ENCODE peak calls at places on chromosomes 16 and 17, in nine cellular contexts. X is A549, B is retinal pigment epithelial cell, C is MM.1S, T is cardiac fibroblast, F is astrocyte of the spinal cord, R is AG10803, J is heart right ventricle, S is foreskin fibroblast. O is an unnamed sample.
A peak's percentile ranks its signal among the peaks of the same experiment; 100 is the strongest.

GRCh38 chr16:4521971-4522623 is 16.5 kb downstream of the CDIP1 start:
- DNase-seq in X (no peak), S (peak; percentile 28), R (no peak), B (no peak), C (no peak), J (peak; percentile 46), F (peak; percentile 53), T (peak; percentile 24), O (no peak)

GRCh38 chr16:31200821-31201510 is 1.6 kb downstream of the PYCARD start:
- DNase-seq in J (no peak), X (peak; percentile 49), C (no peak), F (no peak), S (peak; percentile 55), T (no peak), B (no peak), R (no peak), O (no peak)

GRCh38 chr17:27496501-27496943 is 40.3 kb downstream of the KSR1 start:
- DNase-seq in X (peak; percentile 53), T (no peak), B (no peak), S (no peak), F (no peak), C (no peak), R (no peak), J (no peak), O (no peak)

GRCh38 chr16:66894948-66895696 is 14.8 kb downstream of the PDP2 start:
- DNase-seq in T (peak; percentile 84), X (peak; percentile 78), F (peak; percentile 64), R (peak; percentile 71), J (peak; percentile 48), B (no peak), S (peak; percentile 65), C (peak; percentile 62), O (no peak)

GRCh38 chr16:85202051-85202601 is 89.9 kb upstream of the CIBAR2 start:
- DNase-seq in J (no peak), B (no peak), C (no peak), R (no peak), X (no peak), S (no peak), T (no peak), F (no peak), O (no peak)

GRCh38 chr16:69187891-69188451 is 1.0 kb downstream of the SNTB2 start:
- DNase-seq in R (peak; percentile 52), J (peak; percentile 54), B (peak; percentile 62), C (peak; percentile 60), F (peak; percentile 55), T (peak; percentile 49), S (no peak), X (peak; percentile 34), O (no peak)

GRCh38 chr17:48604770-48605329 is at the start of gene HOXB6:
- DNase-seq in X (peak; percentile 79), B (no peak), S (no peak), R (peak; percentile 78), F (peak; percentile 91), C (no peak), J (no peak), T (no peak), O (no peak)

GRCh38 chr17:2400474-2400866 is 390 bp downstream of the MNT start:
- DNase-seq in S (no peak), B (no peak), T (peak; percentile 60), F (peak; percentile 46), C (peak; percentile 68), J (peak; percentile 59), X (peak; percentile 69), R (peak; percentile 45), O (no peak)

GRCh38 chr16:56107944-56108583 is 83.2 kb upstream of the GNAO1 start:
- DNase-seq in C (no peak), X (no peak), R (no peak), F (no peak), J (no peak), B (no peak), T (no peak), S (no peak), O (no peak)

GRCh38 chr16:30949655-30950515 is 1.0 kb downstream of the ORAI3 start:
- DNase-seq in T (peak; percentile 90), C (peak; percentile 58), F (peak; percentile 60), X (peak; percentile 84), J (peak; percentile 82), S (peak; percentile 95), R (peak; percentile 88), B (no peak), O (no peak)

GRCh38 chr17:67608691-67609090 is 109.0 kb upstream of the NOL11 start:
- DNase-seq in S (peak; percentile 78), F (peak; percentile 67), J (no peak), B (no peak), C (no peak), T (peak; percentile 79), R (peak; percentile 76), X (no peak), O (peak; percentile 54)

GRCh38 chr17:34252890-34253525 is 2.1 kb upstream of the CCL2 start:
- DNase-seq in C (no peak), J (no peak), S (peak; percentile 46), R (peak; percentile 70), B (peak; percentile 83), X (no peak), T (peak; percentile 48), F (no peak), O (peak; percentile 76)

GRCh38 chr17:67137026-67137370 is 92.6 kb downstream of the CACNG1 start:
- DNase-seq in R (no peak), S (no peak), J (no peak), C (no peak), X (no peak), T (no peak), F (no peak), B (no peak), O (no peak)

GRCh38 chr16:73216932-73217331 is 169.0 kb upstream of the ZFHX3 start:
- DNase-seq in T (no peak), C (no peak), F (no peak), R (no peak), J (no peak), B (no peak), S (peak; percentile 32), X (no peak), O (no peak)

GRCh38 chr16:73217654-73218053 is 169.7 kb upstream of the ZFHX3 start:
- DNase-seq in R (no peak), F (no peak), T (no peak), C (no peak), B (no peak), X (no peak), S (no peak), J (no peak), O (no peak)

GRCh38 chr16:73215482-73216377 is 167.8 kb upstream of the ZFHX3 start:
- DNase-seq in F (no peak), R (no peak), B (no peak), X (no peak), C (no peak), T (peak; percentile 46), S (peak; percentile 86), J (no peak), O (no peak)

GRCh38 chr16:73214825-73215481 is 167.0 kb upstream of the ZFHX3 start:
- DNase-seq in C (no peak), T (peak; percentile 56), R (peak; percentile 100), B (peak; percentile 47), X (no peak), S (peak; percentile 95), J (no peak), F (peak; percentile 86), O (peak; percentile 98)

DNA sequence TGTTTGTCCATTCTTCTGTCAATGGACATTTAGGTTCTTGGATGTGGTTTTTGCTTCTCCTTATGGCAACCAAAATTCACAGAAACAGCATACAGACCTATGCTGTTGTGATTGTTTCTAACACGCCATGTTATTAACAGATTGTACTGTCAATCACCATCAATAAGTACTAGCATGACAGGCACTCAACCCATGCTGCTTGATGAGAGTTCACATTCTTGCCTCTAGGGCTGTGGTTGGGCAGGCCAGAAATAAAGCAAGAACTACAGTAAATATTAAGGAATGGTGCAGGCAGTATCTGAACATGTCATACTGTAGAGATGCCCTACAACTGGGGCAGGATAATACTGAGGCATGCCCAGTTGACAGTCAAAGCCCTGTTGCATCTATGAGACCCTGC is 171.2 kb upstream of the ZFHX3 start:
- DNase-seq in S (no peak), T (no peak), X (no peak), C (no peak), F (no peak), R (no peak), J (no peak), B (no peak), O (no peak)
- TF ChIP-seq CTCF in S (peak; percentile 13), T (peak; percentile 20), X (no peak), C (no peak), F (peak; percentile 19), R (peak; percentile 33), J (no peak), B (peak; percentile 27), O (peak; percentile 5)

DNA sequence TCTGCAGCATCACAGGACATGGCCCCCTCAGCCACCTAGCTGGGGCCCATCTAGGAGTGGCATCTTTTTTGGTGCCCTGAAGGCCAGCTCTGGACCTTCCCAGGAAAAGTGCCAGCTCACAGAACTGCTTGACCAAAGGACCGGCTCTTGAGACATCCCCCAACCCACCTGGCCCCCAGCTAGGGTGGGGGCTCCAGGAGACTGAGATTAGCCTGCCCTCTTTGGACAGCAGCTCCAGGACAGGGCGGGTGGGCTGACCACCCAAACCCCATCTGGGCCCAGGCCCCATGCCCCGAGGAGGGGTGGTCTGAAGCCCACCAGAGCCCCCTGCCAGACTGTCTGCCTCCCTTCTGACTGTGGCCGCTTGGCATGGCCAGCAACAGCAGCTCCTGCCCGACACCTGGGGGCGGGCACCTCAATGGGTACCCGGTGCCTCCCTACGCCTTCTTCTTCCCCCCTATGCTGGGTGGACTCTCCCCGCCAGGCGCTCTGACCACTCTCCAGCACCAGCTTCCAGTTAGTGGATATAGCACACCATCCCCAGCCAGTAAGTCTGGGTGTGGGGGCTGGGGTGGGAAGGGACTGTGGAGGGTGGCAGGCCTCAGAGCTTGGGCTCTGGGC is 22.0 kb downstream of the RARA start:
- DNase-seq in F (no peak), R (no peak), S (no peak), T (no peak), X (no peak), B (no peak), C (no peak), J (peak; percentile 19), O (no peak)
- H3K4me3 ChIP-seq in F (no peak overlapping the region), R (no peak overlapping the region), S (no peak overlapping the region), T (no peak overlapping the region), X (peak overlapping the region; percentile 12), B (no peak overlapping the region), C (no peak overlapping the region), J (no peak overlapping the region), O (no peak overlapping the region)

GRCh38 chr16:68093816-68094613 is 8.8 kb downstream of the NFATC3 start:
- DNase-seq in C (peak; percentile 24), T (peak; percentile 52), F (peak; percentile 32), X (peak; percentile 34), B (no peak), R (peak; percentile 61), S (peak; percentile 71), J (no peak), O (no peak)
- TF ChIP-seq CTCF in C (peak; percentile 32), T (peak; percentile 60), F (peak; percentile 55), X (peak; percentile 57), B (peak; percentile 52), R (peak; percentile 81), S (peak; percentile 72), J (peak; percentile 33), O (peak; percentile 46)

DNA sequence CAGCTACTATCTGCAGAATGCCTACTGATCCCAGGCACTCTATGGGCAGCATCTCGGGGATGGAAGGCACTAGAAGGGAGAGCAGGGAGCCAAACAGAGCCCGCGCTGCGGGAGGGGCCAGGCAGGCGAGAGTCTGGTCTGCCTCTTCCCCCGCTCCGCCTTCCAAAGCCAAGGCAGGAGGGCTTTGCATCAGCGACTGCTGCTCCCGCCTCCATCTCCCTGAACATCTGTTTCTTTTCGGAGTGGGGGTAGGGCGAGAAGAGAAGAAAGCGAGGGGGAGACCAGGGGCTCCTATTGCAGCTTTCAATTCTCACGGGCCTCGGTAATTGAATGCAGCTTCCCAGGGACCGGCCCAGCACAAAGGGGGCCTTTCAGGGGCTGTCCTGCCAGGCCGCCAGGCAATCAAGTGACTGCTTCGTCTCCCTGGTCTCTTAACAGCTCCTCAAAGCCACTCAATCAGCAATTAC is 31.4 kb upstream of the CDC42EP4 start:
- DNase-seq in X (no peak), T (peak; percentile 89), S (peak; percentile 87), J (peak; percentile 67), R (peak; percentile 84), C (no peak), B (no peak), F (peak; percentile 86), O (peak; percentile 57)
- H3K4me3 ChIP-seq in X (no peak overlapping the region), T (no peak overlapping the region), S (peak overlapping the region; percentile 24), J (no peak overlapping the region), R (peak overlapping the region; percentile 28), C (no peak overlapping the region), B (no peak overlapping the region), F (no peak overlapping the region), O (peak overlapping the region; percentile 32)

O was measured in AG04449.